ENCODE peak calls at places on chromosomes 3 and 15, in nine cellular contexts. T, L, Q, N, K, R, S, Z and E are unnamed samples.

GRCh38 chr3:124837065-124837464 is 50.1 kb downstream of the ITGB5 start:
- DNase-seq in T (no peak), L (no peak), Q (no peak), N (peak; percentile 46), K (no peak), R (no peak), S (no peak), Z (no peak), E (peak; percentile 36)

GRCh38 chr15:73273181-73274002 is 95.4 kb downstream of the HCN4 start:
- DNase-seq in T (no peak), L (peak; percentile 15), Q (peak; percentile 31), N (peak; percentile 39), K (peak; percentile 86), R (peak; percentile 44), S (peak; percentile 59), Z (no peak), E (peak; percentile 19)

GRCh38 chr3:113277414-113277813 is 66.1 kb downstream of the BOC start:
- DNase-seq in T (no peak), L (no peak), Q (no peak), N (no peak), K (no peak), R (no peak), S (no peak), Z (peak; percentile 26), E (no peak)

GRCh38 chr3:127848131-127849129 is 26.1 kb upstream of the MGLL start:
- DNase-seq in T (no peak), L (no peak), Q (no peak), N (no peak), K (peak; percentile 17), R (no peak), S (no peak), Z (no peak), E (no peak)

GRCh38 chr3:177658354-177658753 is 461.1 kb upstream of the TBL1XR1 start:
- DNase-seq in T (no peak), L (no peak), Q (no peak), N (no peak), K (no peak), R (no peak), S (no peak), Z (no peak), E (no peak)

GRCh38 chr15:84023636-84024035 is 211.9 kb upstream of the GOLGA6L4 start:
- DNase-seq in T (no peak), L (peak; percentile 28), Q (no peak), N (peak; percentile 15), K (peak; percentile 70), R (no peak), S (peak; percentile 62), Z (no peak), E (peak; percentile 24)

GRCh38 chr3:146558811-146559210 is 14.4 kb upstream of the PLSCR1 start:
- DNase-seq in T (no peak), L (no peak), Q (no peak), N (no peak), K (no peak), R (no peak), S (no peak), Z (no peak), E (no peak)

GRCh38 chr3:60189304-60189703 is 1061.9 kb downstream of the FHIT start:
- DNase-seq in T (no peak), L (no peak), Q (no peak), N (no peak), K (no peak), R (no peak), S (peak; percentile 3), Z (no peak), E (no peak)

GRCh38 chr3:139548801-139549200 is 9.3 kb upstream of the RBP1 start:
- DNase-seq in T (no peak), L (no peak), Q (no peak), N (no peak), K (no peak), R (no peak), S (no peak), Z (no peak), E (no peak)

GRCh38 chr3:150090877-150091276 is 120.2 kb upstream of the PFN2 start:
- DNase-seq in T (no peak), L (no peak), Q (no peak), N (no peak), K (no peak), R (no peak), S (no peak), Z (no peak), E (no peak)

GRCh38 chr15:79431636-79432344 is at the start of gene MINAR1:
- DNase-seq in T (no peak), L (no peak), Q (no peak), N (no peak), K (peak; percentile 72), R (no peak), S (no peak), Z (no peak), E (no peak)

GRCh38 chr3:196568246-196569002 is at the start of the genes FBXO45 and WDR53:
- DNase-seq in T (peak; percentile 95), L (peak; percentile 84), Q (peak; percentile 91), N (peak; percentile 96), K (peak; percentile 99), R (peak; percentile 96), S (peak; percentile 96), Z (peak; percentile 80), E (peak; percentile 93)

GRCh38 chr3:196563721-196564225 is 4.6 kb downstream of the WDR53 start:
- DNase-seq in T (no peak), L (peak; percentile 47), Q (no peak), N (no peak), K (no peak), R (no peak), S (peak; percentile 57), Z (no peak), E (no peak)

GRCh38 chr3:196572389-196572788 is 3.9 kb downstream of the FBXO45 start:
- DNase-seq in T (no peak), L (no peak), Q (no peak), N (no peak), K (no peak), R (no peak), S (peak; percentile 27), Z (no peak), E (no peak)

DNA sequence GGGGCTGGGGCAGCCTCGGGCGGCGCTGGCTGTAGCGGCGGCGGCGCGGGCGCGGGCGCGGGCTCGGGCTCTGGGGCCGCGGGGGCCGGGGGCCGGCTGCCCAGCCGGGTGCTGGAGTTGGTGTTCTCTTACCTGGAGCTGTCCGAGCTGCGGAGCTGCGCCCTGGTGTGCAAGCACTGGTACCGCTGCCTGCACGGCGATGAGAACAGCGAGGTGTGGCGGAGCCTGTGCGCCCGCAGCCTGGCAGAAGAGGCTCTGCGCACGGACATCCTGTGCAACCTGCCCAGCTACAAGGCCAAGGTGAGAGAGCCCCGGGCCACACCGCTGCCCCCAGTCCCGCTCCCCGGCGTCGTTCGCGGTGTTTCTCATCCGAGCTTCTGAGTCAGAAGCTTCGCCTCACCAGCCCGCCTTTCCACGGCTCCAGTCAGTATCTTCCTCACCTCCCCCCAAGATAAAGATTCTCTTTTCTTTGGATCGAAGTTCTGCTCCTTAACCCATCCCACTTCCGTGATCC is 600 bp downstream of the FBXO45 start:
- DNase-seq in T (no peak), L (no peak), Q (peak; percentile 24), N (peak; percentile 56), K (peak; percentile 71), R (peak; percentile 48), S (peak; percentile 50), Z (no peak), E (peak; percentile 43)
- TF ChIP-seq CTCF in T (no peak), L (no peak), Q (no peak), N (no peak), K (no peak), R (no peak), S (no peak), Z (no peak), E (no peak)

DNA sequence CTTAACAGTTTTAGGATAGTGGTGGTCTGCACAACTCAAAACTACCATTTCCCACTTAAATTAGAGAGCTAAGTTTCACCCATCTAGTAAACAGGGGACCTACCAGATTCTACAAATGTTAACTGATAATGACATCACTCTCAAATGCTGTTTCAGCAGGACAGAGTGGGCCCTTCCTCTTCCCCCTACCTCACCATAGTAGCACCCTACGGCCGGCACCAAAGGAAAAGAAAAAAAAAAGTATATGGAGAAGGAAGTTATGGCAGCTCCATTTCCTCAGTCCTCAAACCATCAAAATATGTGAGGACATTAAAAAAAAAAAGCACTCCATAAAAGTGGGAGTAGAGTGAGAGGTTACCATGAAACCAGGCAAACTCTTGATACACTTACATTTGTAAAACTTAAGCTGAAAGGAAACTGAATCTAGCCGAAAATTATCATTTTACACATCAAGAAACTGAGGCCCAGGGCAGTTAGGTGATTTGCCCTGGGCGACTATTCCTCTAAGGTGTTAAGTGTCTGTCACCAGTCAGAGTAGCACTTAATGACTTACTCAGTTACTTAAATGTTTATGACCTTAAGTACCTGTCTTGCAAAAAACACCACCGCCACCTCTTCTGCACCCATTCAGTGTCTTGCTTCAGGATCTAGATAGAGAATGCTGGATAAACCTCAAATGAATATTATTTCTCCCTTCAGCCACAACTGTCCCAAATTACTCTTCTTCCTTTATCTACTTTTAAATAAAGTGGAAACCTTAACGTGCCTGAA is 2.7 kb downstream of the MSL2 start:
- DNase-seq in T (no peak), L (no peak), Q (no peak), N (no peak), K (no peak), R (no peak), S (no peak), Z (no peak), E (peak; percentile 8)
- H3K4me1 ChIP-seq in T (peaks cover 61% of the 10 kb centered on the region), L (peaks cover 34% of the 10 kb centered on the region), Q (no peaks in the 10 kb centered on the region), N (peaks cover 46% of the 10 kb centered on the region), K (peaks cover 52% of the 10 kb centered on the region), R (peaks cover 34% of the 10 kb centered on the region), S (peaks cover 9% of the 10 kb centered on the region), Z (peaks cover 9% of the 10 kb centered on the region), E (peaks cover 2% of the 10 kb centered on the region)

GRCh38 chr3:37537914-37538691 is 323.6 kb upstream of the CTDSPL start:
- DNase-seq in T (no peak), L (no peak), Q (no peak), N (no peak), K (no peak), R (no peak), S (no peak), Z (no peak), E (no peak)
- TF ChIP-seq POLR2AphosphoS5 in T (no peak), L (no peak), Q (no peak), N (no peak), K (no peak), R (no peak), S (no peak), Z (no peak), E (no peak)

GRCh38 chr3:34013818-34014576 is 215.6 kb downstream of the PDCD6IP start:
- DNase-seq in T (no peak), L (no peak), Q (no peak), N (no peak), K (no peak), R (no peak), S (peak; percentile 23), Z (no peak), E (no peak)

GRCh38 chr3:34017757-34018156 is 219.3 kb downstream of the PDCD6IP start:
- DNase-seq in T (no peak), L (no peak), Q (no peak), N (no peak), K (no peak), R (no peak), S (no peak), Z (no peak), E (no peak)

GRCh38 chr3:34016925-34017592 is 218.6 kb downstream of the PDCD6IP start:
- DNase-seq in T (no peak), L (no peak), Q (no peak), N (no peak), K (no peak), R (no peak), S (no peak), Z (peak; percentile 50), E (no peak)

GRCh38 chr3:34012102-34012461 is 213.7 kb downstream of the PDCD6IP start:
- DNase-seq in T (no peak), L (peak; percentile 7), Q (no peak), N (no peak), K (no peak), R (no peak), S (peak; percentile 44), Z (no peak), E (no peak)

GRCh38 chr3:34015204-34016142 is 217.0 kb downstream of the PDCD6IP start:
- DNase-seq in T (no peak), L (no peak), Q (no peak), N (no peak), K (peak; percentile 79), R (no peak), S (peak; percentile 71), Z (no peak), E (no peak)
- TF ChIP-seq CTCF in T (no peak), L (no peak), Q (no peak), N (no peak), K (peak; percentile 88), R (no peak), S (peak; percentile 87), Z (peak; percentile 54), E (no peak)